ENCODE peak calls at places on chromosomes 4 and X, in six cellular contexts. T, Z, Q, H, D and Y are unnamed samples. For H3K4me1 and H3K36me3, the result is how much of the 10 kb centered on the place peaks cover.

GRCh38 chr4:72312032-72312650 is 256.9 kb downstream of the ADAMTS3 start:
- DNase-seq in T (peak), Z (peak), Q (peak), H (peak), D (peak), Y (no peak)

GRCh38 chrX:130049821-130050220 is 60.5 kb downstream of the ELF4 start:
- DNase-seq in T (no peak), Z (no peak), Q (no peak), H (peak), D (no peak), Y (no peak)

GRCh38 chr4:103415801-103416200 is 217.7 kb upstream of the CENPE start:
- DNase-seq in T (no peak), Z (peak), Q (no peak), H (no peak), D (no peak), Y (no peak)

GRCh38 chr4:153346031-153346430 is 1.5 kb downstream of the MND1 start:
- DNase-seq in T (no peak), Z (no peak), Q (no peak), H (no peak), D (no peak), Y (no peak)

GRCh38 chr4:140705625-140706275 is 50.4 kb downstream of the TBC1D9 start:
- DNase-seq in T (no peak), Z (no peak), Q (no peak), H (no peak), D (no peak), Y (no peak)

GRCh38 chrX:140709421-140709846 is at the start of gene LINC00632:
- DNase-seq in T (no peak), Z (no peak), Q (no peak), H (no peak), D (no peak), Y (peak)

GRCh38 chr4:138199568-138200235 is 42.4 kb downstream of the SLC7A11 start:
- DNase-seq in T (peak), Z (peak), Q (peak), H (no peak), D (peak), Y (no peak)

GRCh38 chrX:141673946-141674345 is 24.6 kb downstream of the SPANXD start:
- DNase-seq in T (no peak), Z (peak), Q (no peak), H (no peak), D (no peak), Y (no peak)

GRCh38 chr4:87309625-87310024 is 13.1 kb downstream of the HSD17B13 start:
- DNase-seq in T (no peak), Z (no peak), Q (no peak), H (no peak), D (no peak), Y (no peak)

GRCh38 chrX:71919436-71919835 is 8.8 kb downstream of the NHSL2 start:
- DNase-seq in T (peak), Z (no peak), Q (no peak), H (no peak), D (no peak), Y (no peak)

GRCh38 chr4:21596521-21596920 is 352.1 kb downstream of the KCNIP4 start:
- DNase-seq in T (no peak), Z (no peak), Q (no peak), H (no peak), D (no peak), Y (no peak)

GRCh38 chr4:113901994-113902787 is 77.3 kb downstream of the ARSJ start:
- DNase-seq in T (no peak), Z (peak), Q (peak), H (no peak), D (no peak), Y (no peak)

GRCh38 chrX:13090261-13091110 is 46.1 kb upstream of the FAM9C start:
- DNase-seq in T (peak), Z (no peak), Q (no peak), H (no peak), D (no peak), Y (no peak)

GRCh38 chr4:61254406-61254805 is 54.3 kb downstream of the ADGRL3 start:
- DNase-seq in T (no peak), Z (no peak), Q (no peak), H (no peak), D (no peak), Y (no peak)

GRCh38 chr4:173288296-173288695 is 45.9 kb downstream of the HMGB2 start:
- DNase-seq in T (peak), Z (peak), Q (peak), H (peak), D (no peak), Y (peak)

GRCh38 chr4:35300996-35301774 is 943.1 kb downstream of the ARAP2 start:
- DNase-seq in T (no peak), Z (no peak), Q (no peak), H (no peak), D (no peak), Y (no peak)

GRCh38 chr4:140239311-140239710 is 85.3 kb upstream of the MAML3 start:
- DNase-seq in T (no peak), Z (no peak), Q (no peak), H (no peak), D (no peak), Y (no peak)

GRCh38 chrX:72114306-72114705 is 17.4 kb downstream of the RTL5 start:
- DNase-seq in T (no peak), Z (no peak), Q (no peak), H (no peak), D (no peak), Y (peak)

GRCh38 chr4:2501034-2501594 is 32.2 kb downstream of the RNF4 start:
- DNase-seq in T (no peak), Z (no peak), Q (no peak), H (no peak), D (no peak), Y (no peak)

GRCh38 chrX:42714981-42715688 is 62.8 kb downstream of the PPP1R2C start:
- DNase-seq in T (no peak), Z (peak), Q (peak), H (peak), D (no peak), Y (peak)

GRCh38 chrX:71095971-71096701 is 485 bp downstream of the FOXO4 start:
- DNase-seq in T (peak), Z (peak), Q (peak), H (peak), D (no peak), Y (peak)

GRCh38 chr4:124636793-124637192 is 75.7 kb downstream of the ANKRD50 start:
- DNase-seq in T (no peak), Z (no peak), Q (no peak), H (no peak), D (no peak), Y (no peak)

GRCh38 chrX:40062525-40063193 is 35.1 kb downstream of the BCOR start:
- DNase-seq in T (no peak), Z (no peak), Q (no peak), H (no peak), D (no peak), Y (no peak)

GRCh38 chr4:54228064-54228527 is 997 bp upstream of the PDGFRA start:
- DNase-seq in T (peak), Z (peak), Q (no peak), H (peak), D (no peak), Y (peak)

GRCh38 chr4:111268769-111269414 is 646.0 kb upstream of the PITX2 start:
- DNase-seq in T (peak), Z (peak), Q (no peak), H (no peak), D (no peak), Y (no peak)

GRCh38 chr4:53777244-53777984 is 186.1 kb upstream of the LNX1 start:
- DNase-seq in T (peak), Z (peak), Q (no peak), H (no peak), D (no peak), Y (no peak)

GRCh38 chr4:121256346-121256745 is 92.2 kb upstream of the TNIP3 start:
- DNase-seq in T (peak), Z (peak), Q (peak), H (no peak), D (no peak), Y (no peak)

GRCh38 chrX:9464435-9465371 is at the start of gene TBL1X:
- DNase-seq in T (peak), Z (peak), Q (no peak), H (peak), D (no peak), Y (peak)

GRCh38 chr4:81628489-81628888 is 156.8 kb upstream of the RASGEF1B start:
- DNase-seq in T (no peak), Z (no peak), Q (peak), H (no peak), D (no peak), Y (no peak)

GRCh38 chr4:187668683-187669082 is 326.9 kb upstream of the ZFP42 start:
- DNase-seq in T (peak), Z (peak), Q (no peak), H (no peak), D (no peak), Y (no peak)

GRCh38 chr4:88744609-88745008 is 47.0 kb upstream of the NAP1L5 start:
- DNase-seq in T (no peak), Z (no peak), Q (no peak), H (no peak), D (no peak), Y (no peak)

GRCh38 chrX:37405954-37406353 is 56.8 kb downstream of the PRRG1 start:
- DNase-seq in T (peak), Z (no peak), Q (no peak), H (no peak), D (no peak), Y (no peak)

GRCh38 chr4:119939066-119939995 is 127.3 kb downstream of the MAD2L1 start:
- DNase-seq in T (peak), Z (no peak), Q (no peak), H (no peak), D (no peak), Y (no peak)

GRCh38 chrX:145393702-145394235 is 146.5 kb downstream of the SPANXN1 start:
- DNase-seq in T (no peak), Z (peak), Q (no peak), H (no peak), D (no peak), Y (peak)

GRCh38 chrX:12210921-12211320 is 72.6 kb downstream of the FRMPD4 start:
- DNase-seq in T (peak), Z (peak), Q (no peak), H (no peak), D (no peak), Y (no peak)

GRCh38 chrX:150546711-150547153 is 21.7 kb upstream of the MTM1 start:
- DNase-seq in T (no peak), Z (no peak), Q (no peak), H (peak), D (no peak), Y (no peak)

GRCh38 chr4:76610751-76611150 is 175.7 kb downstream of the SHROOM3 start:
- DNase-seq in T (no peak), Z (no peak), Q (peak), H (no peak), D (no peak), Y (no peak)
- H3K4me1 ChIP-seq in T (under half), Z (under half), Q (under half), H (under half), D (under half), Y (under half)

GRCh38 chr4:39446483-39446841 is 12.3 kb downstream of the RPL9 start:
- DNase-seq in T (no peak), Z (no peak), Q (no peak), H (no peak), D (no peak), Y (no peak)
- H3K4me3 ChIP-seq in T (no peak), Z (no peak), Q (peak), H (peak), D (no peak), Y (no peak)

GRCh38 chr4:38135201-38135600 is 175.0 kb downstream of the PTTG2 start:
- DNase-seq in T (no peak), Z (no peak), Q (no peak), H (no peak), D (no peak), Y (no peak)
- H3K36me3 ChIP-seq in T (under half), Z (under half), Q (under half), H (half or more), D (under half), Y (under half)

DNA sequence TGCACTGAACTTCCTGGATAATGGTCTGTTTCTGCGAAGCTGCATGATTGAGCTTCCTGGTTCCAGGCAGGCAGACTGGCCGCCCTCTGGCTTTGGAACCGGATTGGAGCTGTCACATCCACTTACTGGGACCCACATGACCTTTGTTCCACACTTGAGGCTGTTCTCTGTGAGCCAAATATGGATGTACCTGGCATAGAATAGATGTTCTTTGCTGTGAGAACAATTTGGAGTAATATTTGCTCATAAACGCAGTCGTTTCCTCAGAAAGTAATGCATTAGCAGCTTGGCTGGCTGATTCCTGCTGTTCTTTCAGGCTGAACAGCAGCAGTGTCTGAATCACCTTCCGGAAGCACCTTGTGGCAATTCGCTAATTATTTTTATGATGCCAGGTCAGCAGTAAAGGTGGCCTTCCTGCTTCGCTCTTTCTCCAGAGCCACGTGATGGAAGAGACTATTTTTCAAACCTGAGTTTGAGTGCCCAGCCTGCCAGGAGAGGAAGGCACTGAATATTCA is 78.1 kb upstream of the BOD1L1 start:
- DNase-seq in T (no peak), Z (peak), Q (peak), H (no peak), D (peak), Y (no peak)
- H3K4me1 ChIP-seq in T (under half), Z (under half), Q (under half), H (under half), D (under half), Y (under half)

DNA sequence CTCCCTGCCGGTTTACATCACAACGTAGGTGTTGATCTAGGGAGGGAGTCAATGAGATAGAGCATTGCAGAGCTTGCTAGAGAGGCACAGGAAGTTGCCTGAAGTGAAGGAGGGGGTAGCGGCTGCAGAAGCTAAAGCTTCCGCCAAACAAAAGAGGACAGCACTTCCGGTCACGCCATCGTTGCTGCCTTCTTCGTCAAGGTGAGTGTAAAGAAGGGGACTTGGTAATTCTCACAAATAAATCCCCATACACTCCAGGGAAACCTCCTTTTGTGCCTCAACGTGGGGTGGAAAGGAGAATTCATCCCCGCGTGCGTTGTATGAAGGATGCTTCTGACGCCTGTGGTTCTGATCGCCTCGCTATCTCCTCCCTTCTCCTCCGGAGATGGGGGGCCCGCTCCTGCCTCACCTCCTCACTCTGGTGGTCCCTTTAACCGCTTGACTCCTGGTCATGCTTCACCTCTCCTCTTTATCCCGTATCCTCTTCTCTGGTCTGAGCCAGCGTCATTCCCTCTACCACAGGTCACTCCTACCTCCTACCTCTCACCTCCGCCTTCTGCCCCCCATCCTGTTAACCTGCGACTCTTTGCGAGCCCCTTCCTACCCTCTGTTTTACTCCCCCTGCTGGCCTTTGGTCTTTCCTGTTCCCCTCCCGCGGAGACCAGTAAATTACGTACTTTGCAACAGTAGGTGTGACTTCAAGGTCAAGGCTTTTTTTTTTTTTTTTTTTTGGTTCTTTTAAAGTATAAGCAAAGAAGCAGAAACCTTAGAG is 59.9 kb downstream of the GSPT2 start:
- DNase-seq in T (peak), Z (peak), Q (peak), H (no peak), D (no peak), Y (peak)
- H3K4me3 ChIP-seq in T (peak), Z (peak), Q (peak), H (peak), D (peak), Y (peak)

GRCh38 chr4:106334732-106335131 is 18.4 kb downstream of the AIMP1 start:
- DNase-seq in T (no peak), Z (no peak), Q (no peak), H (no peak), D (no peak), Y (no peak)
- H3K36me3 ChIP-seq in T (under half), Z (under half), Q (under half), H (half or more), D (half or more), Y (half or more)

GRCh38 chr4:40300371-40301162 is 34.6 kb upstream of the CHRNA9 start:
- DNase-seq in T (no peak), Z (no peak), Q (no peak), H (no peak), D (no peak), Y (no peak)
- H3K4me1 ChIP-seq in T (under half), Z (under half), Q (under half), H (under half), D (under half), Y (under half)

GRCh38 chr4:184731056-184731455 is 2.8 kb downstream of the CENPU start:
- DNase-seq in T (no peak), Z (no peak), Q (no peak), H (no peak), D (no peak), Y (peak)

GRCh38 chr4:184734758-184735157 is 862 bp upstream of the CENPU start:
- DNase-seq in T (no peak), Z (no peak), Q (no peak), H (no peak), D (no peak), Y (no peak)

GRCh38 chr4:184728858-184729257 is 5.0 kb downstream of the CENPU start:
- DNase-seq in T (peak), Z (peak), Q (peak), H (no peak), D (no peak), Y (no peak)

GRCh38 chr4:184733654-184734524 is at the start of gene CENPU:
- DNase-seq in T (peak), Z (peak), Q (peak), H (peak), D (peak), Y (peak)

GRCh38 chr4:184732126-184732525 is 1.8 kb downstream of the CENPU start:
- DNase-seq in T (peak), Z (peak), Q (no peak), H (no peak), D (peak), Y (no peak)
- H3K4me3 ChIP-seq in T (no peak), Z (peak), Q (no peak), H (no peak), D (no peak), Y (peak)